ENCODE peak calls at places on chromosome 18, in six cellular contexts. One of them, this sample, is unnamed.

GRCh38 chr18:11309172-11309571 is 159.8 kb upstream of the PIEZO2 start:
- DNase-seq in CD4-positive, alpha-beta memory T cell: no peak
- DNase-seq in endothelial cell of umbilical vein: no peak
- DNase-seq in CD8-positive, alpha-beta T cell: no peak
- DNase-seq in ovary: no peak
- DNase-seq in Peyer's patch: no peak
- DNase-seq in this sample: no peak

GRCh38 chr18:6776193-6776592 is 46.7 kb downstream of the ARHGAP28 start:
- DNase-seq in endothelial cell of umbilical vein: peak; percentile 36
- DNase-seq in CD4-positive, alpha-beta memory T cell: no peak
- DNase-seq in CD8-positive, alpha-beta T cell: no peak
- DNase-seq in ovary: peak; percentile 56
- DNase-seq in Peyer's patch: no peak
- DNase-seq in this sample: no peak

GRCh38 chr18:26532367-26533340 is 15.7 kb downstream of the KCTD1 start:
- DNase-seq in ovary: no peak
- DNase-seq in CD4-positive, alpha-beta memory T cell: no peak
- DNase-seq in CD8-positive, alpha-beta T cell: no peak
- DNase-seq in Peyer's patch: no peak
- DNase-seq in endothelial cell of umbilical vein: no peak
- DNase-seq in this sample: no peak

GRCh38 chr18:35282353-35282752 is 7.7 kb downstream of the ZSCAN30 start:
- DNase-seq in endothelial cell of umbilical vein: peak; percentile 84
- DNase-seq in Peyer's patch: no peak
- DNase-seq in ovary: no peak
- DNase-seq in CD4-positive, alpha-beta memory T cell: no peak
- DNase-seq in CD8-positive, alpha-beta T cell: no peak
- DNase-seq in this sample: no peak

GRCh38 chr18:46903406-46903805 is 13.9 kb downstream of the PIAS2 start:
- DNase-seq in CD4-positive, alpha-beta memory T cell: no peak
- DNase-seq in ovary: no peak
- DNase-seq in CD8-positive, alpha-beta T cell: no peak
- DNase-seq in Peyer's patch: no peak
- DNase-seq in endothelial cell of umbilical vein: no peak
- DNase-seq in this sample: no peak

GRCh38 chr18:59993560-59993959 is 93.8 kb downstream of the PMAIP1 start:
- DNase-seq in CD4-positive, alpha-beta memory T cell: no peak
- DNase-seq in endothelial cell of umbilical vein: no peak
- DNase-seq in ovary: no peak
- DNase-seq in CD8-positive, alpha-beta T cell: no peak
- DNase-seq in Peyer's patch: no peak
- DNase-seq in this sample: no peak

GRCh38 chr18:41922171-41922570 is 32.9 kb upstream of the PIK3C3 start:
- DNase-seq in ovary: no peak
- DNase-seq in endothelial cell of umbilical vein: no peak
- DNase-seq in CD4-positive, alpha-beta memory T cell: no peak
- DNase-seq in Peyer's patch: no peak
- DNase-seq in CD8-positive, alpha-beta T cell: no peak
- DNase-seq in this sample: no peak

GRCh38 chr18:37084912-37085311 is 256.0 kb downstream of the KIAA1328 start:
- DNase-seq in Peyer's patch: no peak
- DNase-seq in CD4-positive, alpha-beta memory T cell: no peak
- DNase-seq in CD8-positive, alpha-beta T cell: no peak
- DNase-seq in ovary: no peak
- DNase-seq in endothelial cell of umbilical vein: no peak
- DNase-seq in this sample: no peak

GRCh38 chr18:76977108-76977621 is 154.8 kb downstream of the ZNF236 start:
- DNase-seq in CD4-positive, alpha-beta memory T cell: no peak
- DNase-seq in ovary: peak; percentile 47
- DNase-seq in CD8-positive, alpha-beta T cell: peak; percentile 41
- DNase-seq in endothelial cell of umbilical vein: no peak
- DNase-seq in Peyer's patch: no peak
- DNase-seq in this sample: no peak

GRCh38 chr18:489244-490023 is 11.1 kb downstream of the COLEC12 start:
- DNase-seq in Peyer's patch: no peak
- DNase-seq in CD4-positive, alpha-beta memory T cell: no peak
- DNase-seq in ovary: no peak
- DNase-seq in endothelial cell of umbilical vein: no peak
- DNase-seq in CD8-positive, alpha-beta T cell: no peak
- DNase-seq in this sample: no peak

GRCh38 chr18:29823671-29824070 is 1218.9 kb downstream of the DSC3 start:
- DNase-seq in endothelial cell of umbilical vein: no peak
- DNase-seq in Peyer's patch: no peak
- DNase-seq in CD8-positive, alpha-beta T cell: no peak
- DNase-seq in CD4-positive, alpha-beta memory T cell: no peak
- DNase-seq in ovary: no peak
- DNase-seq in this sample: no peak

GRCh38 chr18:45850021-45850420 is 24.5 kb downstream of the SIGLEC15 start:
- DNase-seq in Peyer's patch: no peak
- DNase-seq in ovary: no peak
- DNase-seq in CD4-positive, alpha-beta memory T cell: no peak
- DNase-seq in CD8-positive, alpha-beta T cell: no peak
- DNase-seq in endothelial cell of umbilical vein: no peak
- DNase-seq in this sample: peak; percentile 40

GRCh38 chr18:75854174-75854573 is 426.7 kb upstream of the SMIM21 start:
- DNase-seq in CD4-positive, alpha-beta memory T cell: no peak
- DNase-seq in ovary: no peak
- DNase-seq in Peyer's patch: no peak
- DNase-seq in endothelial cell of umbilical vein: no peak
- DNase-seq in CD8-positive, alpha-beta T cell: no peak
- DNase-seq in this sample: no peak

GRCh38 chr18:63119647-63120046 is 199.9 kb downstream of the BCL2 start:
- DNase-seq in Peyer's patch: peak; percentile 61
- DNase-seq in CD8-positive, alpha-beta T cell: no peak
- DNase-seq in CD4-positive, alpha-beta memory T cell: no peak
- DNase-seq in ovary: no peak
- DNase-seq in endothelial cell of umbilical vein: peak; percentile 37
- DNase-seq in this sample: no peak

GRCh38 chr18:76670564-76671288 is 151.6 kb upstream of the ZNF236 start:
- DNase-seq in CD4-positive, alpha-beta memory T cell: no peak
- DNase-seq in CD8-positive, alpha-beta T cell: no peak
- DNase-seq in endothelial cell of umbilical vein: no peak
- DNase-seq in ovary: peak; percentile 52
- DNase-seq in Peyer's patch: no peak
- DNase-seq in this sample: no peak

GRCh38 chr18:70334728-70335329 is 46.0 kb downstream of the SOCS6 start:
- DNase-seq in endothelial cell of umbilical vein: no peak
- DNase-seq in CD8-positive, alpha-beta T cell: no peak
- DNase-seq in ovary: no peak
- DNase-seq in CD4-positive, alpha-beta memory T cell: no peak
- DNase-seq in Peyer's patch: no peak
- DNase-seq in this sample: no peak

GRCh38 chr18:79939096-79939495 is 12.4 kb downstream of the SLC66A2 start:
- DNase-seq in CD4-positive, alpha-beta memory T cell: no peak
- DNase-seq in ovary: no peak
- DNase-seq in CD8-positive, alpha-beta T cell: no peak
- DNase-seq in Peyer's patch: no peak
- DNase-seq in endothelial cell of umbilical vein: no peak
- DNase-seq in this sample: no peak

GRCh38 chr18:80157708-80158343 is 48.8 kb downstream of the ADNP2 start:
- DNase-seq in endothelial cell of umbilical vein: peak; percentile 70
- DNase-seq in CD4-positive, alpha-beta memory T cell: peak; percentile 75
- DNase-seq in ovary: peak; percentile 86
- DNase-seq in Peyer's patch: peak; percentile 90
- DNase-seq in CD8-positive, alpha-beta T cell: peak; percentile 82
- DNase-seq in this sample: peak; percentile 27

DNA sequence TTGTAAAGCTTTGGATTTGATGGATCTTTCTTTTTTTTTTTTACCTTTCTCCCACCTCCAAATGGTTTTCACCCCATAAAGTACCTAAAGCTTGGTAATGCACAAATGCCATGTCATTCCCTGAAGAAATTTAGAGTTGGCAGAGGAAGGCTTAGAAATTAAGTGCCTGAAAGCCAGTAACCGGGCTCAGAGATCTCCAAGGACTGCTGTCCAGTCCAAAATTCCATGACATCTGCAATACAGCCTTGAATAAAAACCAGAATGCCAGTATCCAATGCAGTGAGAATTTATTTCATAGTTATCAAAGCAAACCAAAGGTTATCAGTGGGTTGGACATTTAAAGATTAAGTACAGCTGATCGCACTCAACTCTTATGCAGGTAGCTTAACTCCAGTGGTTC is 209.9 kb upstream of the RBBP8 start:
- DNase-seq in CD8-positive, alpha-beta T cell: no peak
- DNase-seq in ovary: no peak
- DNase-seq in Peyer's patch: no peak
- DNase-seq in endothelial cell of umbilical vein: no peak
- DNase-seq in CD4-positive, alpha-beta memory T cell: no peak
- DNase-seq in this sample: no peak
- H3K27ac ChIP-seq in CD8-positive, alpha-beta T cell: no peak overlapping the region
- H3K27ac ChIP-seq in ovary: no peak overlapping the region
- H3K27ac ChIP-seq in Peyer's patch: no peak overlapping the region
- H3K27ac ChIP-seq in endothelial cell of umbilical vein: no peak overlapping the region
- H3K27ac ChIP-seq in CD4-positive, alpha-beta memory T cell: no peak overlapping the region
- H3K27ac ChIP-seq in this sample: no peak overlapping the region

DNA sequence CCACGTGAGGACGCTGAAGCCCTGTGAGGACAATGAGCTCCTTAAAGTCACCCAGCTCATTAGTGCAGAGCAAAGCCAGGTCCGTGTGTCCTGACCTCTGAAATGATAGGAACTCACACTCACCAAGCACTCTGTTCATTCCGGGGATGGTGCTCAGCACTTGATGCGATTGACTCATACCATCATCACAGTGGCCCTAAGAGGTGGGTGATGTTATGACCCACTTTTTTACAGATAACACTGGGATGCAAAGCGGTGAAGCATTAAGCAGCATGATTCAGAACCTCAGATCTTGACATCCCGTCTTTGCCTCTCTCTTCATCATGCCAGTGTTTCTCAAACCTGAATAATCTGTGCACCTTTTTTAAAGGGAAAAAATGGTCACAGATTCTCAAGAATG is 234.8 kb downstream of the ALPK2 start:
- DNase-seq in Peyer's patch: no peak
- DNase-seq in CD8-positive, alpha-beta T cell: no peak
- DNase-seq in CD4-positive, alpha-beta memory T cell: no peak
- DNase-seq in ovary: no peak
- DNase-seq in endothelial cell of umbilical vein: no peak
- DNase-seq in this sample: no peak
- H3K4me1 ChIP-seq in Peyer's patch: no peaks in the 10 kb centered on the region
- H3K4me1 ChIP-seq in CD8-positive, alpha-beta T cell: no peaks in the 10 kb centered on the region
- H3K4me1 ChIP-seq in CD4-positive, alpha-beta memory T cell: no peaks in the 10 kb centered on the region
- H3K4me1 ChIP-seq in ovary: no peaks in the 10 kb centered on the region
- H3K4me1 ChIP-seq in endothelial cell of umbilical vein: peaks cover 16% of the 10 kb centered on the region
- H3K4me1 ChIP-seq in this sample: peaks cover 8% of the 10 kb centered on the region

DNA sequence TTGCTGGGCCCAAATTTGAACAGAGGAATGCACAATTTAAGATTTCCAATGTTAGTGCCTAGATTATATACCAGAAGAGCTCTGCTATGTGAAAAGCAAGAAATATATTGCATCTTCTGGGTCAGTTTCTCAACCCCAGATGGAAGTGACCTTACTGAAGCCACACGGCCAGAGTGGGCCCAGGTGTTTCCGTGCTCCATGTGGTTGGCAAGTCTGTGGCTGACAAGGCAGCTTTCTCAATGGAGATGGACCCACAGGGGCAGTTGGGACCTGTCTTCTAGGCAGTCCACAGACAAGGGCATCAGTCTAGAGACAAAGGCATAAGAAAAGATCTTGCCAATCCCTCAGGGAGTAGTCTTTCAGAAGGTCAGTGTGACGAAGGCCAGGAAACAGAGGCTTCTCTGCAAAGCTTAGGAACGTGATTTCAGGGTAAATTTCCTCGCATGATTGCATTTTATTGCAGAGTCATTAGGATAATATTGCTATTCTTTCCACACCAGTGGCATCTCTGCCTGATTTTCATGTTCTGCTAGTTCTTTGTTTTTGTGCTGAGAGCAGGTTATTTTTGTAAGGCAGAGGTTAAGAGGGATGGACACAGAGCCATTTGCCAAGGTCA is 201.9 kb downstream of the ANKRD30B start:
- DNase-seq in CD4-positive, alpha-beta memory T cell: no peak
- DNase-seq in endothelial cell of umbilical vein: no peak
- DNase-seq in CD8-positive, alpha-beta T cell: no peak
- DNase-seq in ovary: no peak
- DNase-seq in Peyer's patch: no peak
- DNase-seq in this sample: no peak
- H3K27ac ChIP-seq in CD4-positive, alpha-beta memory T cell: no peak overlapping the region
- H3K27ac ChIP-seq in endothelial cell of umbilical vein: no peak overlapping the region
- H3K27ac ChIP-seq in CD8-positive, alpha-beta T cell: no peak overlapping the region
- H3K27ac ChIP-seq in ovary: no peak overlapping the region
- H3K27ac ChIP-seq in Peyer's patch: no peak overlapping the region
- H3K27ac ChIP-seq in this sample: no peak overlapping the region

GRCh38 chr18:9067823-9068222 is 34.7 kb upstream of the NDUFV2 start:
- DNase-seq in Peyer's patch: no peak
- DNase-seq in CD8-positive, alpha-beta T cell: no peak
- DNase-seq in CD4-positive, alpha-beta memory T cell: no peak
- DNase-seq in ovary: no peak
- DNase-seq in endothelial cell of umbilical vein: no peak
- DNase-seq in this sample: no peak

GRCh38 chr18:9068346-9068745 is 34.2 kb upstream of the NDUFV2 start:
- DNase-seq in ovary: no peak
- DNase-seq in CD8-positive, alpha-beta T cell: no peak
- DNase-seq in Peyer's patch: peak; percentile 66
- DNase-seq in endothelial cell of umbilical vein: no peak
- DNase-seq in CD4-positive, alpha-beta memory T cell: no peak
- DNase-seq in this sample: no peak

GRCh38 chr18:9066817-9067306 is 35.6 kb upstream of the NDUFV2 start:
- DNase-seq in CD8-positive, alpha-beta T cell: no peak
- DNase-seq in ovary: no peak
- DNase-seq in endothelial cell of umbilical vein: no peak
- DNase-seq in CD4-positive, alpha-beta memory T cell: no peak
- DNase-seq in Peyer's patch: peak; percentile 59
- DNase-seq in this sample: peak; percentile 96

GRCh38 chr18:9066358-9066757 is 36.1 kb upstream of the NDUFV2 start:
- DNase-seq in CD8-positive, alpha-beta T cell: no peak
- DNase-seq in CD4-positive, alpha-beta memory T cell: no peak
- DNase-seq in endothelial cell of umbilical vein: no peak
- DNase-seq in ovary: no peak
- DNase-seq in Peyer's patch: no peak
- DNase-seq in this sample: no peak

GRCh38 chr18:9065864-9066263 is 36.6 kb upstream of the NDUFV2 start:
- DNase-seq in endothelial cell of umbilical vein: no peak
- DNase-seq in Peyer's patch: no peak
- DNase-seq in ovary: no peak
- DNase-seq in CD4-positive, alpha-beta memory T cell: no peak
- DNase-seq in CD8-positive, alpha-beta T cell: no peak
- DNase-seq in this sample: no peak
- H3K4me1 ChIP-seq in endothelial cell of umbilical vein: no peaks in the 10 kb centered on the region
- H3K4me1 ChIP-seq in Peyer's patch: no peaks in the 10 kb centered on the region
- H3K4me1 ChIP-seq in ovary: no peaks in the 10 kb centered on the region
- H3K4me1 ChIP-seq in CD4-positive, alpha-beta memory T cell: peaks cover 9% of the 10 kb centered on the region
- H3K4me1 ChIP-seq in CD8-positive, alpha-beta T cell: no peaks in the 10 kb centered on the region
- H3K4me1 ChIP-seq in this sample: peaks cover 76% of the 10 kb centered on the region

GRCh38 chr18:39772155-39772919 is 2182.7 kb upstream of the PIK3C3 start:
- DNase-seq in ovary: no peak
- DNase-seq in CD8-positive, alpha-beta T cell: no peak
- DNase-seq in endothelial cell of umbilical vein: no peak
- DNase-seq in Peyer's patch: no peak
- DNase-seq in CD4-positive, alpha-beta memory T cell: no peak
- DNase-seq in this sample: no peak
- H3K27ac ChIP-seq in ovary: no peak overlapping the region
- H3K27ac ChIP-seq in CD8-positive, alpha-beta T cell: no peak overlapping the region
- H3K27ac ChIP-seq in endothelial cell of umbilical vein: no peak overlapping the region
- H3K27ac ChIP-seq in Peyer's patch: no peak overlapping the region
- H3K27ac ChIP-seq in CD4-positive, alpha-beta memory T cell: no peak overlapping the region
- H3K27ac ChIP-seq in this sample: no peak overlapping the region